ENCODE peak calls at places on chromosomes 16 and 17, in seven cellular contexts. O, Z, L, P, S, K and F are unnamed samples.
A peak's percentile ranks its signal among the peaks of the same experiment; 100 is the strongest.

GRCh38 chr16:85947511-85948509 is 48.8 kb downstream of the IRF8 start:
- DNase-seq in O (no peak), Z (no peak), L (no peak), P (no peak), S (no peak), K (peak; percentile 90), F (no peak)

GRCh38 chr17:3639981-3640596 is 3.5 kb downstream of the CTNS start:
- DNase-seq in O (peak; percentile 57), Z (no peak), L (no peak), P (no peak), S (no peak), K (no peak), F (no peak)

GRCh38 chr17:15469260-15469659 is 1.8 kb upstream of the CDRT4 start:
- DNase-seq in O (no peak), Z (no peak), L (no peak), P (no peak), S (no peak), K (no peak), F (peak; percentile 54)

GRCh38 chr17:3885970-3886369 is 6.9 kb downstream of the CAMKK1 start:
- DNase-seq in O (no peak), Z (no peak), L (no peak), P (no peak), S (no peak), K (no peak), F (no peak)

GRCh38 chr16:617855-618254 is 12.9 kb upstream of the WFIKKN1 start:
- DNase-seq in O (no peak), Z (no peak), L (no peak), P (no peak), S (no peak), K (no peak), F (no peak)

GRCh38 chr17:16407911-16408588 is 7.3 kb upstream of the TRPV2 start:
- DNase-seq in O (no peak), Z (no peak), L (no peak), P (no peak), S (peak; percentile 51), K (peak; percentile 96), F (peak; percentile 76)

GRCh38 chr17:82793974-82794620 is 42.2 kb downstream of the TBCD start:
- DNase-seq in O (no peak), Z (no peak), L (no peak), P (no peak), S (no peak), K (no peak), F (peak; percentile 84)

GRCh38 chr17:82808006-82808405 is 31.8 kb downstream of the ZNF750 start:
- DNase-seq in O (no peak), Z (no peak), L (no peak), P (no peak), S (no peak), K (no peak), F (no peak)

GRCh38 chr16:24819462-24820040 is 26.2 kb upstream of the SLC5A11 start:
- DNase-seq in O (no peak), Z (no peak), L (no peak), P (no peak), S (no peak), K (no peak), F (no peak)

DNA sequence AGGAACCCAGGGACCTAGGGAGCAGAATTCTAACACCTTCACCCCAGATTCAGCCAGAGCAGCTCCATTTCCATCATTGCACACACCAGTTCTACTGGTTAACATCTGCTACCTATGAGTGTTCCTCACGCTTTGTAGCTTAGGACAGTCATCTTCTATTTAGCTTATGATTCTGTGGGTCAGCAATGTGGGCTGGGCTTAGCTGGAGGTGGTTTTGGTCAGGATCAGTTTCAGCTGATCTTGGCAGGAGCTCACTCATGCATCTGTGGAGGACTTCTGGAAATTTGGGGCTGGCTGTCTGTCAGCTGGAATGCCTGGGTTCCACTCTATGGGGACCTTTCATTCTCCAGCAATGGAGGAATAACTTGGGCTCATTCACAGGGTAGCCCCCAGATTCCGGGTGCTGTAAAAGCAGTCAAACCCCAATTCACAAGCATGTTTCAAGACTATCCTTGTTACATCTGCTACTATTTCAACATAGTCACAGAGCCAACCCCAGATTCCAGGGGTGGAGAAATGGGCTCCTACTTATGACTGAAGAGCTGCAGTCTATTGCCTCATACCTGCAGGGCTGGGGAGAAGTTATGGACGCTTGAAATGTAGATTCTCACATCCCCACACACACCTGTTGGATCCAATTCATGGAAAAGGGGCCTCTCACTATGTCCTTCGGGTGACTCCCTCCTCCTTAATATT is 3.4 kb upstream of the HP start:
- DNase-seq in O (no peak), Z (no peak), L (no peak), P (no peak), S (no peak), K (no peak), F (no peak)
- TF ChIP-seq YY1 in O (no peak), Z (no peak), L (no peak), P (no peak), S (no peak), K (no peak), F (no peak)

GRCh38 chr16:81873843-81874752 is 95.0 kb downstream of the PLCG2 start:
- DNase-seq in O (peak; percentile 72), Z (peak; percentile 57), L (no peak), P (no peak), S (peak; percentile 45), K (no peak), F (peak; percentile 58)
- TF ChIP-seq YY1 in O (no peak), Z (no peak), L (peak; percentile 10), P (no peak), S (no peak), K (peak; percentile 80), F (no peak)

DNA sequence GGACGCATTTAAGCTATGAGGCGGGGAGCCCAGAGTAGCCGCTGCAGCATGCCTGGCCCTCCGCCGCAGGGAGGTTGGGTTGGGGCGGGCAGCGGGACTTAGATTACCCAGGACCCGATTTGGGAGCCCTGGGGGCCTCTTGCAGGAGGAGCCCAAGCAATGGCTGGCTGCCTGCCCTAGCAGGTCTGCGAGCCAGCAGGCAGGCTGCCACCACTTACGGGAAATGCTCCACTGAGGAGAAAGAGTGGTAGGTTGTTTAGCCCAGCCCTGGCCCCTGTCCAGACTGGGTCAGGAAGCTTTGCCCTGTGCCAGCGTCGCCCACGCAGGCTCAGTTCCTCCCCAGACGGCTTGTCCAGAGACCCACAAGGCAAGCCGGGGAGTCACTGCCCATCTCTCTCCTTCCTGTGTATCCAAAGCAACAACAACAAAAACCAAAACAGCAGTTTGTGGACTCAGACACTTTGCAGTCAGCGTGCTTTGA is 10.3 kb upstream of the TVP23A start:
- DNase-seq in O (no peak), Z (no peak), L (no peak), P (no peak), S (no peak), K (no peak), F (peak; percentile 82)
- TF ChIP-seq YY1 in O (no peak), Z (no peak), L (no peak), P (no peak), S (no peak), K (no peak), F (no peak)

DNA sequence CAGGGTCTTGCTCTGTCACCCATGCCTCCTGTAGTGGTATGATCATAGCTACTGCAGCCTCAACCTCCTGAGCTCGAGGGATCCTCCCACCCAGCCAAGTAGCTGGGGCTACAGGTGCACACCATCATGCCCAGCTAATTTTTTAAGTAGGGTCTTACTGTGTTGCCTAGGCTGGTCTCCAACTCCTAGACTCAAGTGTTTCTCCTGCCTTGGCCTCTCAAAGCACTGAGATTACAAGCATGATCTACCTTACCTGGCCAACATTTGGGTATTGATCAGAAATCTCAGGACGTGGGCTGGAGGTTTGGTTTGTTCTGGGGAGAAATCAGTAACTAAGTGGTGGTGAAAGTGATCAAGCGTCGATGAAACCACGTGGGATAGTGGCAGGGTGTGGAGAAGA is 4.1 kb downstream of the CHD9 start:
- DNase-seq in O (no peak), Z (no peak), L (no peak), P (no peak), S (no peak), K (no peak), F (no peak)
- TF ChIP-seq YY1 in O (no peak), Z (no peak), L (no peak), P (no peak), S (no peak), K (no peak), F (no peak)